ENCODE peak calls at places on chromosome 7, in five cellular contexts. O, L, N, A and J are unnamed samples.
A peak's percentile ranks its signal among the peaks of the same experiment; 100 is the strongest.

GRCh38 chr7:150903627-150904026 is 51.3 kb downstream of the AOC1 start:
- DNase-seq in L (peak; percentile 59), A (peak; percentile 20), O (no peak), N (peak; percentile 36), J (peak; percentile 21)

GRCh38 chr7:127253289-127254162 is 785 bp upstream of the GRM8 start:
- DNase-seq in L (peak; percentile 4), O (peak; percentile 15), A (peak; percentile 9), N (peak; percentile 68), J (no peak)

GRCh38 chr7:27108390-27109127 is 6.1 kb upstream of the HOXA2 start:
- DNase-seq in N (peak; percentile 80), L (no peak), O (no peak), A (no peak), J (no peak)

GRCh38 chr7:154427527-154427926 is 375.3 kb downstream of the DPP6 start:
- DNase-seq in N (no peak), O (no peak), L (no peak), A (no peak), J (no peak)

GRCh38 chr7:1814089-1814811 is 144.2 kb downstream of the ELFN1 start:
- DNase-seq in A (no peak), N (no peak), L (no peak), O (no peak), J (no peak)

GRCh38 chr7:128959296-128959695 is 21.6 kb downstream of the IRF5 start:
- DNase-seq in N (no peak), O (no peak), A (no peak), L (no peak), J (no peak)

GRCh38 chr7:91566333-91566732 is 302.1 kb downstream of the FZD1 start:
- DNase-seq in N (no peak), O (no peak), A (no peak), L (no peak), J (no peak)

GRCh38 chr7:26199301-26200112 is 1.0 kb downstream of the HNRNPA2B1 start:
- DNase-seq in A (no peak), L (no peak), O (no peak), N (peak; percentile 76), J (no peak)

GRCh38 chr7:112266595-112267270 is 60.2 kb downstream of the ZNF277 start:
- DNase-seq in O (no peak), L (no peak), N (no peak), A (no peak), J (peak; percentile 34)

GRCh38 chr7:132162745-132163144 is 413.5 kb downstream of the PLXNA4 start:
- DNase-seq in N (no peak), A (no peak), L (no peak), O (no peak), J (no peak)

GRCh38 chr7:101315336-101315735 is 6.3 kb downstream of the IFT22 start:
- DNase-seq in N (no peak), A (no peak), O (no peak), L (peak; percentile 16), J (no peak)

GRCh38 chr7:140229591-140230516 is 53.1 kb upstream of the KDM7A start:
- DNase-seq in A (no peak), O (no peak), L (no peak), N (no peak), J (no peak)

GRCh38 chr7:80637453-80637852 is 989 bp upstream of the CD36 start:
- DNase-seq in N (no peak), A (no peak), L (no peak), O (no peak), J (no peak)

GRCh38 chr7:111076205-111076604 is 14.7 kb upstream of the LRRN3 start:
- DNase-seq in L (peak; percentile 86), A (no peak), N (no peak), O (no peak), J (no peak)

GRCh38 chr7:748446-748845 is 21.4 kb upstream of the PRKAR1B start:
- DNase-seq in A (no peak), O (no peak), L (no peak), N (no peak), J (no peak)

GRCh38 chr7:85018498-85018897 is 168.4 kb downstream of the SEMA3D start:
- DNase-seq in L (no peak), N (no peak), A (no peak), O (no peak), J (no peak)

GRCh38 chr7:20019757-20020432 is 197.3 kb downstream of the MACC1 start:
- DNase-seq in A (no peak), N (no peak), L (no peak), O (no peak), J (no peak)

GRCh38 chr7:55588379-55588699 is 16.0 kb upstream of the VOPP1 start:
- DNase-seq in O (no peak), A (no peak), N (no peak), L (no peak), J (no peak)

GRCh38 chr7:27157717-27158431 is 1.4 kb upstream of the HOXA7 start:
- DNase-seq in O (no peak), A (no peak), L (no peak), N (no peak), J (no peak)

GRCh38 chr7:714251-714671 is 12.2 kb upstream of the DNAAF5 start:
- DNase-seq in N (no peak), A (no peak), L (no peak), O (no peak), J (no peak)

GRCh38 chr7:94064541-94065191 is 60.5 kb upstream of the BET1 start:
- DNase-seq in N (no peak), A (no peak), L (no peak), O (no peak), J (no peak)

GRCh38 chr7:18961997-18962396 is 155.4 kb downstream of the TWIST1 start:
- DNase-seq in O (no peak), N (no peak), L (peak; percentile 19), A (no peak), J (no peak)

GRCh38 chr7:124489925-124490324 is 275.7 kb downstream of the GPR37 start:
- DNase-seq in O (no peak), L (no peak), A (no peak), N (no peak), J (no peak)

GRCh38 chr7:76155938-76156337 is 45.8 kb upstream of the SRRM3 start:
- DNase-seq in N (peak; percentile 66), L (no peak), O (no peak), A (no peak), J (no peak)

GRCh38 chr7:106866298-106867281 is 1.5 kb downstream of the PIK3CG start:
- DNase-seq in O (no peak), L (no peak), A (no peak), N (no peak), J (no peak)

GRCh38 chr7:28348631-28349030 is 63.7 kb upstream of the CREB5 start:
- DNase-seq in N (no peak), L (no peak), A (no peak), O (no peak), J (no peak)

GRCh38 chr7:108525327-108525984 is 479 bp downstream of the PNPLA8 start:
- DNase-seq in L (peak; percentile 49), O (peak; percentile 61), A (no peak), N (peak; percentile 84), J (peak; percentile 39)

GRCh38 chr7:47937065-47937687 is 11.1 kb downstream of the PKD1L1 start:
- DNase-seq in O (no peak), A (no peak), L (no peak), N (no peak), J (no peak)

GRCh38 chr7:94050046-94050445 is 45.9 kb upstream of the BET1 start:
- DNase-seq in O (no peak), N (no peak), L (no peak), A (no peak), J (no peak)

GRCh38 chr7:79622781-79623180 is 169.3 kb upstream of the MAGI2 start:
- DNase-seq in L (no peak), O (peak; percentile 32), N (no peak), A (no peak), J (no peak)

GRCh38 chr7:94348142-94348541 is 46.6 kb upstream of the COL1A2 start:
- DNase-seq in N (peak; percentile 25), O (no peak), A (no peak), L (peak; percentile 87), J (peak; percentile 99)

DNA sequence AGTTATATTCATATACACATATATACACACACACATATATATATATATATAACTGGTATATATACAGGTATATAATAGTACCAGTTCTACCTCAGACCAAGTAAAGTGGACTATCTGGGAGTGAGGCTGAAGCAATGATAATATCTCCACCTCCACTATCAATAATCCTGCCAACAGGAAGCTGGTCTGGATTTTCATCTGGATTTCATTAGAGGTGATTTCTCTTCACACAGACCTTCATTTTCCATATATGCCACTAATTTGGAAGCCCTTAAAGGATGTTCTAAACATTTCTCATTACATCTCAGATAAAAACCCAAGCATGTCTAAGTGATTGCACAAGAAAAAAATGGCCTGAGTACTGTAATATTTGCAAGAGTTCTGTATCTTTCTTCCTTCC is 1.7 kb upstream of the SLC35B4 start:
- DNase-seq in O (no peak), N (no peak), L (no peak), A (no peak), J (no peak)
- H3K4me3 ChIP-seq in O (no peak overlapping the region), N (no peak overlapping the region), L (no peak overlapping the region), A (no peak overlapping the region), J (no peak overlapping the region)

GRCh38 chr7:43754596-43754995 is 3.9 kb upstream of the BLVRA start:
- DNase-seq in L (no peak), O (no peak), A (no peak), N (no peak), J (no peak)

GRCh38 chr7:43758029-43758860 is at the start of gene BLVRA:
- DNase-seq in N (peak; percentile 67), L (no peak), A (no peak), O (no peak), J (no peak)

GRCh38 chr7:43758861-43759683 is 592 bp downstream of the BLVRA start:
- DNase-seq in L (peak; percentile 13), O (no peak), N (peak; percentile 42), A (no peak), J (no peak)

GRCh38 chr7:43757073-43757720 is 1.3 kb upstream of the BLVRA start:
- DNase-seq in A (no peak), L (no peak), N (no peak), O (no peak), J (no peak)

GRCh38 chr7:43756368-43757072 is 2.0 kb upstream of the BLVRA start:
- DNase-seq in A (no peak), L (peak; percentile 28), O (no peak), N (no peak), J (peak; percentile 20)
- H3K4me3 ChIP-seq in A (no peak overlapping the region), L (no peak overlapping the region), O (no peak overlapping the region), N (no peak overlapping the region), J (no peak overlapping the region)

GRCh38 chr7:134991469-134992339 is 5.4 kb downstream of the AGBL3 start:
- DNase-seq in O (no peak), L (peak; percentile 29), N (no peak), A (no peak), J (no peak)

GRCh38 chr7:134992626-134993179 is 6.4 kb downstream of the AGBL3 start:
- DNase-seq in O (no peak), N (no peak), L (no peak), A (no peak), J (no peak)

GRCh38 chr7:134986363-134987231 is at the start of gene AGBL3:
- DNase-seq in N (peak; percentile 97), A (peak; percentile 93), L (peak; percentile 90), O (peak; percentile 91), J (peak; percentile 81)

GRCh38 chr7:134985894-134986362 is 380 bp upstream of the AGBL3 start:
- DNase-seq in L (no peak), O (no peak), N (no peak), A (no peak), J (no peak)

GRCh38 chr7:134988161-134988560 is 1.9 kb downstream of the AGBL3 start:
- DNase-seq in N (no peak), L (no peak), O (no peak), A (no peak), J (no peak)
- H3K4me3 ChIP-seq in N (peak overlapping the region; percentile 78), L (no peak overlapping the region), O (no peak overlapping the region), A (no peak overlapping the region), J (no peak overlapping the region)

GRCh38 chr7:152313879-152314604 is 121.8 kb downstream of the KMT2C start:
- DNase-seq in L (peak; percentile 82), O (peak; percentile 27), A (no peak), N (no peak), J (peak; percentile 49)
- H3K4me3 ChIP-seq in L (no peak overlapping the region), O (no peak overlapping the region), A (peak overlapping the region; percentile 12), N (peak overlapping the region; percentile 12), J (no peak overlapping the region)